ENCODE peak calls at places on chromosome 17, in ten cellular contexts. J, K, Z, V, Q, B, E, H, I and L are unnamed samples.

GRCh38 chr17:57124053-57124452 is 39.0 kb downstream of the AKAP1 start:
- DNase-seq in V (no peak), K (no peak), E (no peak), Z (no peak), H (no peak), Q (no peak), J (no peak), B (no peak), I (no peak), L (no peak)

GRCh38 chr17:5115673-5116651 is at the start of gene USP6:
- DNase-seq in H (no peak), Z (no peak), J (no peak), V (no peak), I (no peak), B (no peak), E (no peak), Q (no peak), K (no peak), L (no peak)

GRCh38 chr17:64503821-64504768 is 2.0 kb downstream of the DDX5 start:
- DNase-seq in E (no peak), K (no peak), V (no peak), H (no peak), Z (no peak), J (no peak), Q (no peak), B (no peak), I (no peak), L (no peak)

GRCh38 chr17:63279498-63280230 is 166.4 kb downstream of the CYB561 start:
- DNase-seq in I (peak; percentile 81), H (no peak), B (no peak), V (no peak), Q (no peak), J (no peak), Z (no peak), E (no peak), K (no peak), L (no peak)

GRCh38 chr17:76078859-76079576 is at the start of gene ZACN:
- DNase-seq in V (no peak), Z (no peak), I (no peak), H (no peak), B (no peak), Q (no peak), E (no peak), K (no peak), J (no peak), L (no peak)

GRCh38 chr17:66255112-66255511 is 25.9 kb upstream of the APOH start:
- DNase-seq in B (no peak), E (peak; percentile 7), H (peak; percentile 62), Q (peak; percentile 46), J (peak; percentile 57), K (no peak), V (peak; percentile 73), I (peak; percentile 72), Z (no peak), L (peak; percentile 48)

GRCh38 chr17:8872705-8873426 is 5.4 kb upstream of the PIK3R6 start:
- DNase-seq in V (no peak), Z (no peak), J (no peak), E (no peak), B (no peak), I (no peak), H (no peak), K (no peak), Q (no peak), L (no peak)

GRCh38 chr17:74442291-74442669 is 10.4 kb downstream of the GPRC5C start:
- DNase-seq in K (no peak), V (no peak), E (no peak), H (no peak), Z (no peak), B (no peak), Q (no peak), J (no peak), I (no peak), L (no peak)

GRCh38 chr17:7354262-7354781 is 634 bp upstream of the TMEM95 start:
- DNase-seq in Z (no peak), H (no peak), V (peak; percentile 36), E (peak; percentile 32), Q (no peak), K (no peak), J (no peak), B (no peak), I (peak; percentile 70), L (peak; percentile 44)

GRCh38 chr17:56994009-56994792 is 16.3 kb downstream of the SCPEP1 start:
- DNase-seq in J (no peak), E (no peak), V (no peak), I (peak; percentile 79), Q (no peak), H (no peak), B (no peak), Z (no peak), K (no peak), L (no peak)

GRCh38 chr17:77436058-77436442 is 295.3 kb downstream of the SEC14L1 start:
- DNase-seq in Q (peak; percentile 47), K (peak; percentile 69), I (peak; percentile 55), E (no peak), V (peak; percentile 78), H (no peak), Z (no peak), B (peak; percentile 77), J (no peak), L (no peak)

GRCh38 chr17:48626470-48627241 is 498 bp upstream of the HOXB9 start:
- DNase-seq in Q (peak; percentile 43), J (no peak), Z (no peak), H (no peak), I (peak; percentile 15), E (no peak), K (no peak), B (no peak), V (no peak), L (no peak)

GRCh38 chr17:43092891-43093290 is 32.3 kb downstream of the BRCA1 start:
- DNase-seq in H (no peak), E (no peak), Q (no peak), B (no peak), J (no peak), I (peak; percentile 55), K (no peak), V (no peak), Z (no peak), L (no peak)

GRCh38 chr17:55348749-55349354 is 72.8 kb downstream of the MMD start:
- DNase-seq in V (peak; percentile 75), B (peak; percentile 37), Q (peak; percentile 53), Z (peak; percentile 16), J (peak; percentile 10), I (peak; percentile 27), H (peak; percentile 8), E (peak; percentile 46), K (peak; percentile 17), L (peak; percentile 37)

GRCh38 chr17:45867702-45868101 is 23.0 kb downstream of the SPPL2C start:
- DNase-seq in E (no peak), H (no peak), B (no peak), K (no peak), Q (no peak), V (no peak), Z (no peak), J (no peak), I (no peak), L (no peak)

GRCh38 chr17:82030470-82031302 is 792 bp upstream of the RAC3 start:
- DNase-seq in I (peak; percentile 76), E (peak; percentile 90), B (peak; percentile 85), J (peak; percentile 51), V (peak; percentile 89), H (peak; percentile 51), K (peak; percentile 87), Q (peak; percentile 88), Z (peak; percentile 83), L (peak; percentile 86)

GRCh38 chr17:34300652-34301390 is 15.3 kb downstream of the CCL11 start:
- DNase-seq in J (no peak), E (no peak), V (no peak), B (no peak), H (no peak), Z (no peak), I (peak; percentile 93), K (no peak), Q (no peak), L (no peak)

GRCh38 chr17:76241205-76241539 is 879 bp upstream of the RNF157 start:
- DNase-seq in Q (peak; percentile 29), Z (no peak), J (no peak), H (no peak), E (no peak), I (no peak), K (no peak), B (peak; percentile 48), V (no peak), L (no peak)

GRCh38 chr17:65902165-65902564 is 289.8 kb downstream of the CEP112 start:
- DNase-seq in J (no peak), E (no peak), Z (no peak), Q (no peak), I (no peak), V (no peak), H (no peak), B (no peak), K (no peak), L (no peak)

GRCh38 chr17:29867643-29868181 is 62.3 kb downstream of the SSH2 start:
- DNase-seq in Z (no peak), B (no peak), E (no peak), K (no peak), H (no peak), Q (no peak), J (no peak), V (peak; percentile 32), I (no peak), L (no peak)
- TF ChIP-seq CTCF in Z (peak; percentile 13), B (no peak), E (peak; percentile 38), K (no peak), H (peak; percentile 22), Q (no peak), J (peak; percentile 13), V (peak; percentile 13), I (peak; percentile 9), L (peak; percentile 33)

GRCh38 chr17:36008998-36009665 is 7.8 kb upstream of the CCL15 start:
- DNase-seq in E (no peak), Q (no peak), V (no peak), K (no peak), J (no peak), H (peak; percentile 4), I (no peak), Z (no peak), B (no peak), L (no peak)
- TF ChIP-seq CTCF in E (peak; percentile 58), Q (no peak), V (peak; percentile 47), K (no peak), J (peak; percentile 29), H (peak; percentile 62), I (peak; percentile 30), Z (no peak), B (no peak), L (no peak)

DNA sequence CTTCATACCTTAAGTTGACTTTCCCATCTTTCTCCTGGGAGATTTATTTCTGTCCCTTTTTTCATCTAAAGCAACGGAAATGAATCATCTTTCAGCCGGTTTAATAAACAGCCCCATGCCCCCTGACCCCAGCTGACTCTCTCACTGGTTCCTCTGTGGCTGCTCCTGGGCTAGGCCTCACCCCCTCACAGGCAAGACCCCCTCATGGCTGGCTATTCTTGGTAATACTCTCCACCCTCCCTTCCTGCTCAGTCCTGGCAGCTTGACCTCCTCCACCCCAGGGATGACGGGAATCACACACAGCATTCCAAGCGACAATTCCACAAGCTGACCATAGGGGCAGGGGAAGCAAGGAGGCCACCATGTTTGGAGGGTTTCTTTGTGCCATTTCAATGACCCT is 1.5 kb upstream of the ADAP2 start:
- DNase-seq in B (peak; percentile 72), H (peak; percentile 3), J (no peak), Z (no peak), K (peak; percentile 29), E (no peak), Q (no peak), I (peak; percentile 10), V (peak; percentile 22), L (no peak)
- TF ChIP-seq CTCF in B (no peak), H (peak; percentile 22), J (no peak), Z (no peak), K (no peak), E (no peak), Q (no peak), I (peak; percentile 31), V (no peak), L (no peak)

GRCh38 chr17:67615011-67615561 is 102.7 kb upstream of the NOL11 start:
- DNase-seq in Q (no peak), I (peak; percentile 42), Z (no peak), J (no peak), H (no peak), B (no peak), K (peak; percentile 28), V (no peak), E (no peak), L (no peak)
- TF ChIP-seq CTCF in Q (no peak), I (no peak), Z (no peak), J (no peak), H (no peak), B (no peak), K (no peak), V (no peak), E (no peak), L (no peak)